ENCODE peak calls at places on chromosomes 1 and 21, in seven cellular contexts. M, Y, H, A, B, Z and C are unnamed samples.

GRCh38 chr1:186985889-186986491 is 157.2 kb downstream of the PLA2G4A start:
- DNase-seq in M (no peak), Y (peak; percentile 45), H (peak; percentile 38), A (peak; percentile 59), B (peak; percentile 39), Z (no peak), C (peak; percentile 78)

GRCh38 chr1:40769815-40770214 is 13.8 kb upstream of the KCNQ4 start:
- DNase-seq in M (no peak), Y (no peak), H (no peak), A (no peak), B (no peak), Z (no peak), C (no peak)

GRCh38 chr1:53219711-53220110 is 723 bp downstream of the CZIB start:
- DNase-seq in M (no peak), Y (no peak), H (no peak), A (no peak), B (peak; percentile 42), Z (no peak), C (no peak)

GRCh38 chr21:34962586-34963222 is 86.4 kb downstream of the RUNX1 start:
- DNase-seq in M (no peak), Y (no peak), H (no peak), A (no peak), B (no peak), Z (no peak), C (no peak)

GRCh38 chr1:179831852-179832699 is 45.5 kb downstream of the TOR1AIP2 start:
- DNase-seq in M (no peak), Y (no peak), H (no peak), A (no peak), B (no peak), Z (peak; percentile 39), C (no peak)

GRCh38 chr1:10514490-10515235 is 39.9 kb downstream of the PEX14 start:
- DNase-seq in M (no peak), Y (peak; percentile 47), H (peak; percentile 29), A (peak; percentile 65), B (peak; percentile 66), Z (no peak), C (peak; percentile 78)

GRCh38 chr1:15523104-15523921 is 702 bp downstream of the CASP9 start:
- DNase-seq in M (no peak), Y (no peak), H (no peak), A (peak; percentile 27), B (no peak), Z (no peak), C (no peak)

GRCh38 chr1:160148121-160148520 is 3.3 kb upstream of the ATP1A4 start:
- DNase-seq in M (no peak), Y (peak; percentile 89), H (no peak), A (no peak), B (no peak), Z (no peak), C (no peak)

GRCh38 chr21:31216206-31216605 is 127.9 kb downstream of the TIAM1 start:
- DNase-seq in M (no peak), Y (no peak), H (no peak), A (no peak), B (no peak), Z (no peak), C (no peak)

GRCh38 chr1:45334308-45335245 is 5.4 kb upstream of the TOE1 start:
- DNase-seq in M (no peak), Y (no peak), H (no peak), A (no peak), B (no peak), Z (no peak), C (no peak)

GRCh38 chr1:95793893-95794292 is 559.9 kb downstream of the RWDD3 start:
- DNase-seq in M (no peak), Y (peak; percentile 5), H (no peak), A (no peak), B (no peak), Z (peak; percentile 50), C (peak; percentile 24)

GRCh38 chr1:199551967-199552565 is 475.4 kb upstream of the NR5A2 start:
- DNase-seq in M (no peak), Y (peak; percentile 44), H (peak; percentile 40), A (peak; percentile 41), B (peak; percentile 47), Z (peak; percentile 55), C (peak; percentile 78)

DNA sequence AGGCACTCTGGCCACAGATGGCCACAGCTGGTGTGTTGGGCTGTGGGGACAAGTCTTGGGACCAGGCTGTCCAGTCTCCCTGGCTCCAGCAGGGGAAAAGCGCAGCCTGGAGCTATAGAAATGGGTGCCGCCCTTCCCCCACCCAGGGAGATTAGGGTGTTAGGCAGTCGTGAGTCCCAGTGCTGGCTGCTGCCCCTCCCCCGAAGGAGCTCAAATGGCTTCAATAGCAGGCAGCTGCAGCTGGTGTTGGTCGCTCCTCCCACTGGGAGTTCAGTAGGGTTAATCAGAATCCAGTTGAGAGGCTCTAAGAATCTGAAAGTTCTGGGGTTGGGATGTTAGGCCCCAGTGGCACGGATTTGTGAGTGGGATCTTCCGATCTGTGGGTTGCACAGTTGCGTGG is 595.6 kb upstream of the PKN2 start:
- DNase-seq in M (no peak), Y (no peak), H (no peak), A (no peak), B (no peak), Z (no peak), C (no peak)
- TF ChIP-seq JUND in M (no peak), Y (no peak), H (no peak), A (no peak), B (no peak), Z (no peak), C (no peak)

GRCh38 chr1:165143437-165144065 is 213.0 kb downstream of the LMX1A start:
- DNase-seq in M (no peak), Y (peak; percentile 6), H (no peak), A (peak; percentile 59), B (no peak), Z (peak; percentile 84), C (peak; percentile 59)
- TF ChIP-seq JUND in M (no peak), Y (no peak), H (no peak), A (no peak), B (no peak), Z (no peak), C (no peak)

GRCh38 chr1:201510734-201511133 is 3.8 kb upstream of the CSRP1 start:
- DNase-seq in M (peak; percentile 20), Y (no peak), H (no peak), A (no peak), B (no peak), Z (no peak), C (no peak)

GRCh38 chr1:201511396-201511795 is 4.5 kb upstream of the CSRP1 start:
- DNase-seq in M (no peak), Y (no peak), H (no peak), A (no peak), B (no peak), Z (no peak), C (no peak)

GRCh38 chr1:201509601-201510374 is 2.9 kb upstream of the CSRP1 start:
- DNase-seq in M (no peak), Y (no peak), H (no peak), A (no peak), B (no peak), Z (no peak), C (no peak)

GRCh38 chr1:201506573-201507567 is at the start of gene CSRP1:
- DNase-seq in M (peak; percentile 39), Y (no peak), H (peak; percentile 71), A (peak; percentile 80), B (peak; percentile 96), Z (no peak), C (peak; percentile 91)

GRCh38 chr1:201508809-201509208 is 1.9 kb upstream of the CSRP1 start:
- DNase-seq in M (no peak), Y (no peak), H (no peak), A (no peak), B (no peak), Z (no peak), C (no peak)
- TF ChIP-seq JUND in M (no peak), Y (no peak), H (no peak), A (no peak), B (no peak), Z (no peak), C (no peak)

GRCh38 chr1:156912310-156912709 is 8.1 kb upstream of the LRRC71 start:
- DNase-seq in M (no peak), Y (no peak), H (no peak), A (no peak), B (no peak), Z (no peak), C (no peak)

GRCh38 chr1:156912861-156913808 is 7.3 kb upstream of the LRRC71 start:
- DNase-seq in M (no peak), Y (no peak), H (no peak), A (peak; percentile 86), B (peak; percentile 89), Z (peak; percentile 75), C (no peak)

GRCh38 chr1:156913809-156914387 is 6.5 kb upstream of the LRRC71 start:
- DNase-seq in M (no peak), Y (no peak), H (no peak), A (no peak), B (no peak), Z (no peak), C (no peak)

GRCh38 chr1:156911587-156912298 is 8.7 kb upstream of the LRRC71 start:
- DNase-seq in M (no peak), Y (no peak), H (no peak), A (no peak), B (no peak), Z (no peak), C (no peak)

GRCh38 chr1:156914440-156914856 is 6.0 kb upstream of the LRRC71 start:
- DNase-seq in M (no peak), Y (no peak), H (no peak), A (peak; percentile 97), B (no peak), Z (no peak), C (no peak)
- TF ChIP-seq JUND in M (no peak), Y (no peak), H (no peak), A (peak; percentile 98), B (no peak), Z (no peak), C (no peak)

DNA sequence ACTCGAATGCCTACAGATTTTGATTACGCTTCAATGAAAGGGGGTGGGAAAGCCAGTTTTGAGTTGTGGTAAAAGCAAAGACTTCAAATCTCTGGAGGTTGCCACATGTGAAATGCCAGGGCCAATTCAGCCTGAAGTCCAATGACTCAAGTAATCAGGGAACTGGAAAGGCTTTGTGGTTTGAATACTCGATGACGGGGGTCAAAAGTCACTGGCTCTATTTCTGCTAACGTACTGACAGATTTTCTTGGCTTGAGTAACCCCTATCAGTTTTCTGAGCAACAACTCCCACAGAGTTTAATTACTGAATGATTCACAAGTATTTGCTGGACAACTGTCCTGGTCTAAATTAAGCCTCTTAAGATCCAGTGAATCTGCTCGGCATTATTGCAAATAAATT is 152.2 kb downstream of the SIPA1L2 start:
- DNase-seq in M (no peak), Y (no peak), H (peak; percentile 77), A (no peak), B (no peak), Z (no peak), C (no peak)
- TF ChIP-seq JUND in M (no peak), Y (no peak), H (peak; percentile 62), A (no peak), B (peak; percentile 11), Z (no peak), C (no peak)